ENCODE peak calls at places on chromosomes 16 and 17, in four cellular contexts. A, W, D and V are unnamed samples.

GRCh38 chr17:13114601-13115024 is 96.8 kb upstream of the ELAC2 start:
- ATAC-seq in W (peak; percentile 100), D (peak; percentile 88), A (peak; percentile 81), V (no peak)

GRCh38 chr17:81517009-81517338 is 4.4 kb upstream of the ACTG1 start:
- ATAC-seq in W (no peak), D (no peak), A (no peak), V (no peak)

GRCh38 chr17:57600092-57600491 is 145.0 kb downstream of the CCDC182 start:
- ATAC-seq in D (no peak), A (peak; percentile 50), W (no peak), V (peak; percentile 64)

GRCh38 chr16:83781-84615 is 6.0 kb downstream of the MPG start:
- ATAC-seq in D (peak; percentile 29), W (peak; percentile 6), A (no peak), V (no peak)

GRCh38 chr17:57823469-57824401 is 26.1 kb downstream of the MRPS23 start:
- ATAC-seq in A (peak; percentile 77), W (no peak), D (no peak), V (no peak)

GRCh38 chr17:49822829-49823228 is 25.0 kb downstream of the TAC4 start:
- ATAC-seq in A (no peak), D (peak; percentile 77), W (no peak), V (peak; percentile 53)

GRCh38 chr17:28402224-28402630 is 3.8 kb downstream of the SLC46A1 start:
- ATAC-seq in D (no peak), A (no peak), W (no peak), V (no peak)

GRCh38 chr17:6752068-6752909 is 3.6 kb upstream of the XAF1 start:
- ATAC-seq in W (peak; percentile 90), A (peak; percentile 70), D (peak; percentile 68), V (no peak)

GRCh38 chr16:9351841-9352434 is 260.5 kb downstream of the HAPSTR1 start:
- ATAC-seq in D (no peak), W (peak; percentile 71), A (no peak), V (no peak)

GRCh38 chr17:7634384-7634783 is 4.4 kb downstream of the SHBG start:
- ATAC-seq in W (peak; percentile 17), D (peak; percentile 47), A (peak; percentile 28), V (peak; percentile 35)

GRCh38 chr16:30842971-30843370 is 50.9 kb downstream of the BCL7C start:
- ATAC-seq in D (no peak), A (no peak), W (no peak), V (no peak)

GRCh38 chr16:76345093-76345735 is 68.0 kb downstream of the CNTNAP4 start:
- ATAC-seq in A (peak; percentile 86), W (no peak), D (peak; percentile 96), V (no peak)

GRCh38 chr17:6096201-6097004 is 26.2 kb downstream of the WSCD1 start:
- ATAC-seq in D (no peak), W (no peak), A (no peak), V (no peak)

GRCh38 chr17:77470800-77471733 is 330.3 kb downstream of the SEC14L1 start:
- ATAC-seq in D (peak; percentile 78), A (peak; percentile 16), W (peak; percentile 48), V (no peak)

GRCh38 chr17:42675984-42676423 is 790 bp downstream of the PLEKHH3 start:
- ATAC-seq in W (peak; percentile 3), D (no peak), A (peak; percentile 29), V (no peak)

GRCh38 chr16:82682757-82683156 is 56.0 kb downstream of the CDH13 start:
- ATAC-seq in W (no peak), A (no peak), D (no peak), V (no peak)

GRCh38 chr16:3695610-3696369 is 21.5 kb downstream of the TRAP1 start:
- ATAC-seq in A (no peak), W (peak; percentile 95), D (no peak), V (no peak)

GRCh38 chr16:66844009-66844341 is 239 bp upstream of the CA7 start:
- ATAC-seq in A (peak; percentile 35), W (peak; percentile 51), D (no peak), V (no peak)

GRCh38 chr17:70268383-70268782 is 99.1 kb downstream of the KCNJ2 start:
- ATAC-seq in A (no peak), D (no peak), W (no peak), V (no peak)

GRCh38 chr17:76700290-76700626 is 10.5 kb downstream of the MXRA7 start:
- ATAC-seq in A (peak; percentile 13), W (peak; percentile 52), D (peak; percentile 34), V (peak; percentile 16)

GRCh38 chr17:56624947-56625346 is 31.4 kb downstream of the NOG start:
- ATAC-seq in W (no peak), D (no peak), A (no peak), V (no peak)

GRCh38 chr17:29357821-29358232 is 32.3 kb upstream of the TAOK1 start:
- ATAC-seq in D (no peak), W (no peak), A (no peak), V (peak; percentile 86)

GRCh38 chr17:7084058-7084457 is 4.0 kb upstream of the CLEC10A start:
- ATAC-seq in D (no peak), A (no peak), W (no peak), V (no peak)

GRCh38 chr17:28357061-28357900 is at the start of gene POLDIP2:
- ATAC-seq in A (peak; percentile 100), D (peak; percentile 100), W (peak; percentile 99), V (peak; percentile 99)

GRCh38 chr16:35798885-35799426 is 2339.5 kb downstream of the TP53TG3F start:
- ATAC-seq in A (no peak), W (no peak), D (no peak), V (no peak)

GRCh38 chr17:59941131-59941530 is 23.4 kb downstream of the RNFT1 start:
- ATAC-seq in W (no peak), D (no peak), A (no peak), V (peak; percentile 67)

GRCh38 chr17:8383143-8383974 is at the start of gene RPL26:
- ATAC-seq in A (peak; percentile 97), D (peak; percentile 97), W (peak; percentile 89), V (peak; percentile 96)

GRCh38 chr17:17443173-17443572 is 33.6 kb upstream of the MED9 start:
- ATAC-seq in W (no peak), A (peak; percentile 2), D (peak; percentile 25), V (no peak)

GRCh38 chr17:80671823-80672105 is 127.1 kb downstream of the RPTOR start:
- ATAC-seq in D (no peak), A (no peak), W (no peak), V (no peak)

GRCh38 chr16:56684926-56685590 is 2.8 kb downstream of the MT1X start:
- ATAC-seq in A (no peak), W (no peak), D (no peak), V (no peak)

GRCh38 chr17:35536664-35537160 is 766 bp downstream of the SLFN12L start:
- ATAC-seq in A (no peak), D (no peak), W (no peak), V (peak; percentile 43)

GRCh38 chr17:72393553-72393952 is 272.7 kb downstream of the SOX9 start:
- ATAC-seq in W (no peak), D (no peak), A (no peak), V (peak; percentile 64)

GRCh38 chr17:77306048-77306789 is 165.4 kb downstream of the SEC14L1 start:
- ATAC-seq in A (no peak), D (no peak), W (no peak), V (no peak)

GRCh38 chr16:84461029-84461415 is 43.4 kb downstream of the MEAK7 start:
- ATAC-seq in A (peak; percentile 22), D (no peak), W (no peak), V (no peak)

GRCh38 chr16:24041834-24042631 is 206.2 kb downstream of the PRKCB start:
- ATAC-seq in W (peak; percentile 80), D (no peak), A (peak; percentile 59), V (peak; percentile 100)